ENCODE peak calls at places on chromosomes 11 and 22, in eight cellular contexts. One of them, this sample, is unnamed.

GRCh38 chr11:19597194-19597593 is 115.4 kb upstream of the NAV2 start:
- DNase-seq in astrocyte of the spinal cord: peak
- DNase-seq in AG04449: peak
- DNase-seq in stomach: no peak
- DNase-seq in PC-3: peak
- DNase-seq in adrenal gland: no peak
- DNase-seq in HFF-Myc: peak
- DNase-seq in brain microvascular endothelial cell: peak
- DNase-seq in this sample: peak

GRCh38 chr11:113876798-113877672 is 1.7 kb upstream of the USP28 start:
- DNase-seq in astrocyte of the spinal cord: no peak
- DNase-seq in AG04449: no peak
- DNase-seq in adrenal gland: no peak
- DNase-seq in HFF-Myc: no peak
- DNase-seq in brain microvascular endothelial cell: no peak
- DNase-seq in stomach: no peak
- DNase-seq in PC-3: no peak
- DNase-seq in this sample: no peak

GRCh38 chr11:13963169-13963948 is 836 bp downstream of the SPON1 start:
- DNase-seq in HFF-Myc: no peak
- DNase-seq in PC-3: no peak
- DNase-seq in adrenal gland: no peak
- DNase-seq in astrocyte of the spinal cord: no peak
- DNase-seq in AG04449: no peak
- DNase-seq in brain microvascular endothelial cell: no peak
- DNase-seq in stomach: no peak
- DNase-seq in this sample: no peak

GRCh38 chr11:14645985-14646900 is 2.6 kb downstream of the PDE3B start:
- DNase-seq in AG04449: no peak
- DNase-seq in stomach: no peak
- DNase-seq in PC-3: no peak
- DNase-seq in brain microvascular endothelial cell: no peak
- DNase-seq in adrenal gland: no peak
- DNase-seq in astrocyte of the spinal cord: no peak
- DNase-seq in HFF-Myc: no peak
- DNase-seq in this sample: no peak

GRCh38 chr22:25772288-25772687 is 30.3 kb downstream of the MYO18B start:
- DNase-seq in adrenal gland: no peak
- DNase-seq in stomach: no peak
- DNase-seq in astrocyte of the spinal cord: no peak
- DNase-seq in PC-3: no peak
- DNase-seq in brain microvascular endothelial cell: no peak
- DNase-seq in AG04449: no peak
- DNase-seq in HFF-Myc: no peak
- DNase-seq in this sample: no peak

GRCh38 chr11:82869657-82870056 is 30.6 kb downstream of the PRCP start:
- DNase-seq in AG04449: no peak
- DNase-seq in brain microvascular endothelial cell: no peak
- DNase-seq in astrocyte of the spinal cord: no peak
- DNase-seq in PC-3: no peak
- DNase-seq in stomach: no peak
- DNase-seq in adrenal gland: peak
- DNase-seq in HFF-Myc: no peak
- DNase-seq in this sample: peak

GRCh38 chr11:86463120-86463519 is 88.4 kb downstream of the CCDC81 start:
- DNase-seq in astrocyte of the spinal cord: no peak
- DNase-seq in AG04449: no peak
- DNase-seq in brain microvascular endothelial cell: no peak
- DNase-seq in PC-3: no peak
- DNase-seq in adrenal gland: no peak
- DNase-seq in stomach: no peak
- DNase-seq in HFF-Myc: no peak
- DNase-seq in this sample: no peak

GRCh38 chr11:19552100-19552499 is 160.5 kb upstream of the NAV2 start:
- DNase-seq in AG04449: no peak
- DNase-seq in PC-3: no peak
- DNase-seq in adrenal gland: no peak
- DNase-seq in brain microvascular endothelial cell: no peak
- DNase-seq in stomach: no peak
- DNase-seq in astrocyte of the spinal cord: no peak
- DNase-seq in HFF-Myc: no peak
- DNase-seq in this sample: no peak

GRCh38 chr11:27462543-27462942 is 10.0 kb downstream of the LGR4 start:
- DNase-seq in adrenal gland: peak
- DNase-seq in stomach: no peak
- DNase-seq in AG04449: no peak
- DNase-seq in astrocyte of the spinal cord: no peak
- DNase-seq in brain microvascular endothelial cell: peak
- DNase-seq in HFF-Myc: no peak
- DNase-seq in PC-3: peak
- DNase-seq in this sample: no peak

GRCh38 chr22:32474635-32475427 is at the start of gene FBXO7:
- DNase-seq in adrenal gland: peak
- DNase-seq in PC-3: peak
- DNase-seq in astrocyte of the spinal cord: peak
- DNase-seq in HFF-Myc: peak
- DNase-seq in brain microvascular endothelial cell: peak
- DNase-seq in AG04449: peak
- DNase-seq in stomach: peak
- DNase-seq in this sample: peak

GRCh38 chr11:129319751-129320150 is 55.9 kb upstream of the BARX2 start:
- DNase-seq in stomach: no peak
- DNase-seq in brain microvascular endothelial cell: no peak
- DNase-seq in AG04449: no peak
- DNase-seq in astrocyte of the spinal cord: no peak
- DNase-seq in HFF-Myc: no peak
- DNase-seq in adrenal gland: no peak
- DNase-seq in PC-3: no peak
- DNase-seq in this sample: no peak

GRCh38 chr11:119504366-119504765 is 81.4 kb upstream of the THY1 start:
- DNase-seq in brain microvascular endothelial cell: no peak
- DNase-seq in adrenal gland: no peak
- DNase-seq in AG04449: no peak
- DNase-seq in astrocyte of the spinal cord: no peak
- DNase-seq in PC-3: no peak
- DNase-seq in stomach: no peak
- DNase-seq in HFF-Myc: no peak
- DNase-seq in this sample: no peak

GRCh38 chr11:14015711-14016110 is 53.2 kb downstream of the SPON1 start:
- DNase-seq in PC-3: peak
- DNase-seq in brain microvascular endothelial cell: peak
- DNase-seq in AG04449: no peak
- DNase-seq in astrocyte of the spinal cord: peak
- DNase-seq in adrenal gland: peak
- DNase-seq in HFF-Myc: no peak
- DNase-seq in stomach: no peak
- DNase-seq in this sample: peak

GRCh38 chr11:44804449-44805151 is 77.8 kb downstream of the TSPAN18 start:
- DNase-seq in astrocyte of the spinal cord: no peak
- DNase-seq in AG04449: no peak
- DNase-seq in brain microvascular endothelial cell: no peak
- DNase-seq in PC-3: no peak
- DNase-seq in adrenal gland: no peak
- DNase-seq in HFF-Myc: no peak
- DNase-seq in stomach: no peak
- DNase-seq in this sample: peak

GRCh38 chr22:19149962-19150361 is at the start of gene GSC2:
- DNase-seq in HFF-Myc: no peak
- DNase-seq in brain microvascular endothelial cell: no peak
- DNase-seq in PC-3: no peak
- DNase-seq in astrocyte of the spinal cord: no peak
- DNase-seq in adrenal gland: no peak
- DNase-seq in AG04449: no peak
- DNase-seq in stomach: no peak
- DNase-seq in this sample: no peak

GRCh38 chr11:65043881-65044501 is 3.0 kb downstream of the SAC3D1 start:
- DNase-seq in adrenal gland: peak
- DNase-seq in PC-3: peak
- DNase-seq in HFF-Myc: no peak
- DNase-seq in brain microvascular endothelial cell: no peak
- DNase-seq in astrocyte of the spinal cord: no peak
- DNase-seq in stomach: no peak
- DNase-seq in AG04449: no peak
- DNase-seq in this sample: peak

GRCh38 chr22:27749597-27750225 is 51.8 kb downstream of the MN1 start:
- DNase-seq in HFF-Myc: no peak
- DNase-seq in astrocyte of the spinal cord: peak
- DNase-seq in AG04449: no peak
- DNase-seq in brain microvascular endothelial cell: peak
- DNase-seq in PC-3: no peak
- DNase-seq in adrenal gland: no peak
- DNase-seq in stomach: no peak
- DNase-seq in this sample: peak

GRCh38 chr22:31086703-31087330 is 5.7 kb downstream of the SMTN start:
- DNase-seq in astrocyte of the spinal cord: no peak
- DNase-seq in stomach: no peak
- DNase-seq in PC-3: no peak
- DNase-seq in brain microvascular endothelial cell: no peak
- DNase-seq in adrenal gland: no peak
- DNase-seq in HFF-Myc: no peak
- DNase-seq in AG04449: no peak
- DNase-seq in this sample: no peak

GRCh38 chr11:36411202-36411640 is 98.9 kb downstream of the TRAF6 start:
- DNase-seq in adrenal gland: peak
- DNase-seq in astrocyte of the spinal cord: no peak
- DNase-seq in brain microvascular endothelial cell: no peak
- DNase-seq in PC-3: no peak
- DNase-seq in HFF-Myc: no peak
- DNase-seq in AG04449: no peak
- DNase-seq in stomach: peak
- DNase-seq in this sample: no peak

GRCh38 chr11:33835143-33835878 is 56.6 kb downstream of the LMO2 start:
- DNase-seq in PC-3: peak
- DNase-seq in astrocyte of the spinal cord: peak
- DNase-seq in adrenal gland: peak
- DNase-seq in HFF-Myc: no peak
- DNase-seq in stomach: no peak
- DNase-seq in AG04449: peak
- DNase-seq in brain microvascular endothelial cell: peak
- DNase-seq in this sample: peak
- TF ChIP-seq CTCF in PC-3: peak
- TF ChIP-seq CTCF in astrocyte of the spinal cord: peak
- TF ChIP-seq CTCF in adrenal gland: peak
- TF ChIP-seq CTCF in HFF-Myc: peak
- TF ChIP-seq CTCF in stomach: no peak
- TF ChIP-seq CTCF in AG04449: no peak
- TF ChIP-seq CTCF in brain microvascular endothelial cell: no peak
- TF ChIP-seq CTCF in this sample: peak

GRCh38 chr11:56948991-56949390 is 39.7 kb upstream of the OR5AK2 start:
- DNase-seq in HFF-Myc: no peak
- DNase-seq in PC-3: no peak
- DNase-seq in brain microvascular endothelial cell: no peak
- DNase-seq in astrocyte of the spinal cord: no peak
- DNase-seq in AG04449: no peak
- DNase-seq in stomach: no peak
- DNase-seq in adrenal gland: no peak
- DNase-seq in this sample: no peak

GRCh38 chr11:56950510-56950909 is 38.2 kb upstream of the OR5AK2 start:
- DNase-seq in adrenal gland: no peak
- DNase-seq in AG04449: no peak
- DNase-seq in stomach: no peak
- DNase-seq in HFF-Myc: no peak
- DNase-seq in brain microvascular endothelial cell: no peak
- DNase-seq in astrocyte of the spinal cord: no peak
- DNase-seq in PC-3: peak
- DNase-seq in this sample: no peak
- TF ChIP-seq CTCF in adrenal gland: peak
- TF ChIP-seq CTCF in AG04449: no peak
- TF ChIP-seq CTCF in stomach: no peak
- TF ChIP-seq CTCF in HFF-Myc: no peak
- TF ChIP-seq CTCF in brain microvascular endothelial cell: no peak
- TF ChIP-seq CTCF in astrocyte of the spinal cord: peak
- TF ChIP-seq CTCF in PC-3: peak
- TF ChIP-seq CTCF in this sample: no peak

GRCh38 chr22:49549851-49550430 is 277.7 kb downstream of the BRD1 start:
- DNase-seq in astrocyte of the spinal cord: no peak
- DNase-seq in brain microvascular endothelial cell: no peak
- DNase-seq in PC-3: no peak
- DNase-seq in HFF-Myc: no peak
- DNase-seq in stomach: no peak
- DNase-seq in adrenal gland: no peak
- DNase-seq in AG04449: no peak
- DNase-seq in this sample: no peak

GRCh38 chr22:49551446-49551845 is 276.2 kb downstream of the BRD1 start:
- DNase-seq in PC-3: no peak
- DNase-seq in HFF-Myc: no peak
- DNase-seq in astrocyte of the spinal cord: no peak
- DNase-seq in stomach: no peak
- DNase-seq in AG04449: no peak
- DNase-seq in brain microvascular endothelial cell: no peak
- DNase-seq in adrenal gland: no peak
- DNase-seq in this sample: no peak

GRCh38 chr22:49551897-49552659 is 275.6 kb downstream of the BRD1 start:
- DNase-seq in brain microvascular endothelial cell: no peak
- DNase-seq in AG04449: no peak
- DNase-seq in PC-3: no peak
- DNase-seq in astrocyte of the spinal cord: no peak
- DNase-seq in adrenal gland: no peak
- DNase-seq in HFF-Myc: no peak
- DNase-seq in stomach: no peak
- DNase-seq in this sample: no peak

GRCh38 chr22:49549256-49549655 is 278.4 kb downstream of the BRD1 start:
- DNase-seq in astrocyte of the spinal cord: no peak
- DNase-seq in stomach: no peak
- DNase-seq in adrenal gland: no peak
- DNase-seq in AG04449: no peak
- DNase-seq in brain microvascular endothelial cell: no peak
- DNase-seq in HFF-Myc: no peak
- DNase-seq in PC-3: no peak
- DNase-seq in this sample: no peak

DNA sequence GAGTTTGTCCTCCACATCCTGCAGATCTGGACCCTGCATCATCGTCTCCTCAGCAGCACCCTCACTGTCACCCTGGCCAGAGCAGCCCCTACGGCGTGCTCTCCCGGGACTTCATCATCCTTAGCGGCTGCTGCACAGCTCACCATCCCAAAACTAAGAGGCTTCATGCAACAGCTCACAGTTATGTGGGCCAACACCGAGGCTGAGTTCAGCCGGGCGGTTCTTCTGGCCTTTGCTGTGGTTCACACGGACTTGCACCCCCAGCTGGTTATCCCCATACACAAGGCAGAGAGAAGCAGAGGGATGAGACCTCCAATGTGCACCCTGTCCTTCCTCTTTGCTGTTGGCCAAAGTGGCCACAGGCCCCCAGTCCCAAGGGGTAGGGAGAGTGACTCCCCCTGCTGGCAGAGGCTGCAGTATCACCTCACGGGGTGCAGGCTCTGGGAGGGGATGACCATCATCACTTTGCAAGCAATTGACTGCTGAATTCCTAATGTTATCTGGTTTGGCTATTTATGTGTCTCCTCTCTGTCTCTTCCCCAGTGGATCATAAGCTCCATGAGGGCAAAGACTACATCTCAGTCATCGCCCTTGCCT is 276.8 kb downstream of the BRD1 start:
- DNase-seq in PC-3: no peak
- DNase-seq in AG04449: no peak
- DNase-seq in stomach: no peak
- DNase-seq in HFF-Myc: no peak
- DNase-seq in astrocyte of the spinal cord: no peak
- DNase-seq in brain microvascular endothelial cell: no peak
- DNase-seq in adrenal gland: no peak
- DNase-seq in this sample: no peak
- TF ChIP-seq CTCF in PC-3: peak
- TF ChIP-seq CTCF in AG04449: no peak
- TF ChIP-seq CTCF in stomach: no peak
- TF ChIP-seq CTCF in HFF-Myc: no peak
- TF ChIP-seq CTCF in astrocyte of the spinal cord: no peak
- TF ChIP-seq CTCF in brain microvascular endothelial cell: no peak
- TF ChIP-seq CTCF in adrenal gland: no peak
- TF ChIP-seq CTCF in this sample: no peak

GRCh38 chr11:3165152-3165705 is at the start of gene OSBPL5:
- DNase-seq in HFF-Myc: no peak
- DNase-seq in stomach: peak
- DNase-seq in astrocyte of the spinal cord: peak
- DNase-seq in brain microvascular endothelial cell: no peak
- DNase-seq in PC-3: peak
- DNase-seq in AG04449: no peak
- DNase-seq in adrenal gland: peak
- DNase-seq in this sample: peak
- TF ChIP-seq CTCF in HFF-Myc: no peak
- TF ChIP-seq CTCF in stomach: no peak
- TF ChIP-seq CTCF in astrocyte of the spinal cord: no peak
- TF ChIP-seq CTCF in brain microvascular endothelial cell: no peak
- TF ChIP-seq CTCF in PC-3: no peak
- TF ChIP-seq CTCF in AG04449: no peak
- TF ChIP-seq CTCF in adrenal gland: no peak
- TF ChIP-seq CTCF in this sample: no peak

This sample was measured in AG10803.